ENCODE peak calls at places on chromosomes 6 and 20, in five cellular contexts. One of them, this sample, is unnamed. For H3K36me3 and H3K4me1, the result is how much of the 10 kb centered on the place peaks cover.

GRCh38 chr6:35586542-35586941 is 73.8 kb upstream of the TULP1 start:
- DNase-seq in cardiac muscle cell: no peak
- DNase-seq in psoas muscle: no peak
- DNase-seq in left ventricle myocardium inferior: no peak
- DNase-seq in adrenal gland: no peak
- DNase-seq in this sample: no peak

GRCh38 chr20:31845300-31845863 is at the start of gene FOXS1:
- DNase-seq in cardiac muscle cell: peak
- DNase-seq in left ventricle myocardium inferior: peak
- DNase-seq in adrenal gland: no peak
- DNase-seq in psoas muscle: peak
- DNase-seq in this sample: peak

GRCh38 chr20:5127204-5127858 is 523 bp downstream of the CDS2 start:
- DNase-seq in psoas muscle: peak
- DNase-seq in adrenal gland: peak
- DNase-seq in left ventricle myocardium inferior: peak
- DNase-seq in cardiac muscle cell: peak
- DNase-seq in this sample: peak

GRCh38 chr6:31831350-31832215 is 4.0 kb downstream of the HSPA1B start:
- DNase-seq in cardiac muscle cell: no peak
- DNase-seq in psoas muscle: no peak
- DNase-seq in left ventricle myocardium inferior: no peak
- DNase-seq in adrenal gland: no peak
- DNase-seq in this sample: no peak

GRCh38 chr6:143236151-143236788 is 175.6 kb downstream of the AIG1 start:
- DNase-seq in left ventricle myocardium inferior: no peak
- DNase-seq in cardiac muscle cell: no peak
- DNase-seq in adrenal gland: peak
- DNase-seq in psoas muscle: peak
- DNase-seq in this sample: peak

GRCh38 chr6:159899994-159900745 is 9.4 kb downstream of the MAS1 start:
- DNase-seq in adrenal gland: no peak
- DNase-seq in left ventricle myocardium inferior: no peak
- DNase-seq in psoas muscle: no peak
- DNase-seq in cardiac muscle cell: peak
- DNase-seq in this sample: peak

GRCh38 chr20:17513956-17514355 is 17.2 kb downstream of the BFSP1 start:
- DNase-seq in psoas muscle: no peak
- DNase-seq in adrenal gland: no peak
- DNase-seq in left ventricle myocardium inferior: no peak
- DNase-seq in cardiac muscle cell: no peak
- DNase-seq in this sample: no peak

GRCh38 chr6:30489081-30490030 is at the start of gene HLA-E:
- DNase-seq in cardiac muscle cell: peak
- DNase-seq in psoas muscle: peak
- DNase-seq in left ventricle myocardium inferior: peak
- DNase-seq in adrenal gland: peak
- DNase-seq in this sample: peak

GRCh38 chr6:82298012-82298411 is 50.5 kb upstream of the IBTK start:
- DNase-seq in adrenal gland: no peak
- DNase-seq in cardiac muscle cell: no peak
- DNase-seq in psoas muscle: no peak
- DNase-seq in left ventricle myocardium inferior: no peak
- DNase-seq in this sample: no peak

GRCh38 chr6:15033850-15034203 is 212.0 kb upstream of the JARID2 start:
- DNase-seq in cardiac muscle cell: no peak
- DNase-seq in adrenal gland: no peak
- DNase-seq in psoas muscle: no peak
- DNase-seq in left ventricle myocardium inferior: no peak
- DNase-seq in this sample: no peak

GRCh38 chr6:153130515-153131036 is 506 bp downstream of the RGS17 start:
- DNase-seq in left ventricle myocardium inferior: no peak
- DNase-seq in psoas muscle: no peak
- DNase-seq in adrenal gland: no peak
- DNase-seq in cardiac muscle cell: no peak
- DNase-seq in this sample: no peak

GRCh38 chr20:38700926-38701325 is 23.4 kb upstream of the SLC32A1 start:
- DNase-seq in psoas muscle: no peak
- DNase-seq in cardiac muscle cell: no peak
- DNase-seq in adrenal gland: no peak
- DNase-seq in left ventricle myocardium inferior: no peak
- DNase-seq in this sample: no peak
- H3K36me3 ChIP-seq in psoas muscle: under half
- H3K36me3 ChIP-seq in cardiac muscle cell: under half
- H3K36me3 ChIP-seq in adrenal gland: under half
- H3K36me3 ChIP-seq in left ventricle myocardium inferior: under half
- H3K36me3 ChIP-seq in this sample: under half

DNA sequence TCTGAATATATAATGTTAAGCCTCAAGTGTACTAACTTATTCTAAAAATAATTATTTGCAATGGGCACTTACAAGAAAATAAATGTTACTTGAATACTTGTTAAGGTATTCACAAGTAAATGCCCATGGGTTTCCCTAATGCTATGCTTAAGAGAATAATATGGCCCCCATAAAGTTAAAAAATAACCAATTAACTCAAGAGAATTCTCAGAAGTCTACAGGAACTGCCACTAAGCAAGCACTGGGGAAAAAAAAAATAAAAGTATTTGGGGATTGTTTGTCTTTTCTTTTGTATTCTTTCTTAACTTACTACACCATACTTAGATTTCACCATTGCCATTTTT is 44.8 kb downstream of the DCDC2 start:
- DNase-seq in adrenal gland: no peak
- DNase-seq in psoas muscle: no peak
- DNase-seq in left ventricle myocardium inferior: no peak
- DNase-seq in cardiac muscle cell: no peak
- DNase-seq in this sample: no peak
- H3K4me1 ChIP-seq in adrenal gland: under half
- H3K4me1 ChIP-seq in psoas muscle: under half
- H3K4me1 ChIP-seq in left ventricle myocardium inferior: under half
- H3K4me1 ChIP-seq in cardiac muscle cell: under half
- H3K4me1 ChIP-seq in this sample: under half

GRCh38 chr20:51470907-51471411 is 71.6 kb downstream of the NFATC2 start:
- DNase-seq in psoas muscle: no peak
- DNase-seq in left ventricle myocardium inferior: no peak
- DNase-seq in cardiac muscle cell: no peak
- DNase-seq in adrenal gland: no peak
- DNase-seq in this sample: no peak

GRCh38 chr20:51469578-51470520 is 72.7 kb downstream of the NFATC2 start:
- DNase-seq in cardiac muscle cell: no peak
- DNase-seq in adrenal gland: no peak
- DNase-seq in left ventricle myocardium inferior: no peak
- DNase-seq in psoas muscle: no peak
- DNase-seq in this sample: no peak

GRCh38 chr20:51473771-51474170 is 68.7 kb downstream of the NFATC2 start:
- DNase-seq in cardiac muscle cell: no peak
- DNase-seq in psoas muscle: no peak
- DNase-seq in left ventricle myocardium inferior: no peak
- DNase-seq in adrenal gland: no peak
- DNase-seq in this sample: no peak

GRCh38 chr20:51470521-51470875 is 72.0 kb downstream of the NFATC2 start:
- DNase-seq in psoas muscle: no peak
- DNase-seq in left ventricle myocardium inferior: no peak
- DNase-seq in cardiac muscle cell: no peak
- DNase-seq in adrenal gland: no peak
- DNase-seq in this sample: no peak

DNA sequence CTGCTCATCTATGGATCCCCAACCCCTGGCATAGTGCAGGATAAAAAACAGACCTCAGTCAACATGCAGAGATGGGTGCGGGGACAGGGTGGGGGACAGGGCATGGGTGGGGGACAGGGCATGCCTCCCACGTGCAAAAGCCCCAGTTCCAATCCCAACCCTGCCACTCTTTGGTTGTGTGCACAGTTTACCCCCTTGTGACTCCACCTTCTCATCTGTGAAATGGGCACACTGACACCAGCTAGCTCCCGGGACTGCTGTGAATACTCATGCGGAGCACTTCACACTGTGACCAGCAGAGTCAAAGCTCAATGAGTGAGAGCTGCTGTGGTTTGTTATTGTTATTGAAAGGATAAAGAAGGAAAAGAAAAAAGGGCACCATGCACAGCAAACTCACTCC is 69.3 kb downstream of the NFATC2 start:
- DNase-seq in cardiac muscle cell: no peak
- DNase-seq in left ventricle myocardium inferior: no peak
- DNase-seq in psoas muscle: no peak
- DNase-seq in adrenal gland: no peak
- DNase-seq in this sample: no peak
- H3K36me3 ChIP-seq in cardiac muscle cell: under half
- H3K36me3 ChIP-seq in left ventricle myocardium inferior: under half
- H3K36me3 ChIP-seq in psoas muscle: under half
- H3K36me3 ChIP-seq in adrenal gland: under half
- H3K36me3 ChIP-seq in this sample: under half

GRCh38 chr6:139376604-139377218 is 2.3 kb upstream of the CITED2 start:
- DNase-seq in cardiac muscle cell: peak
- DNase-seq in adrenal gland: peak
- DNase-seq in psoas muscle: peak
- DNase-seq in left ventricle myocardium inferior: no peak
- DNase-seq in this sample: no peak
- H3K4me1 ChIP-seq in cardiac muscle cell: under half
- H3K4me1 ChIP-seq in adrenal gland: under half
- H3K4me1 ChIP-seq in psoas muscle: under half
- H3K4me1 ChIP-seq in left ventricle myocardium inferior: under half
- H3K4me1 ChIP-seq in this sample: under half

DNA sequence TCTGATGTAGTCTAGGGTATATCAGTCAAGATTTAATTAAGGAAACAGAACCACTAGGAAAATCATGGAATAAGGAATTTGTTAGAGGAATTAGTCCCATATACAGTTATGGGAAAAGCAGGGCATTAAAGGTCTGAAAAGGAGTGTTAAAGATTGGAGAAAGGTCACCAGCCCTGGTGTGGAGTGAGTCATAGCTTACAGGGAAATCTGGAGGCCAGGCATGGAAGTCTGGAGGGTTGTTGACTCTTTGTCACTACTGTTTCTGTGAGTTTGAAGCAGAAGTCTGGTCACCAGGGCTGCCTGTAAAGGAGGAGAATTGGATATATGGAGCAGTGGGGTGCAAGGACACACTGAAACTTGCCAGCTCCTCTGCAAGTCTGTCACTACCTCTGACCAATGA is 28.6 kb downstream of the CDC5L start:
- DNase-seq in adrenal gland: peak
- DNase-seq in left ventricle myocardium inferior: no peak
- DNase-seq in cardiac muscle cell: peak
- DNase-seq in psoas muscle: no peak
- DNase-seq in this sample: no peak
- H3K36me3 ChIP-seq in adrenal gland: under half
- H3K36me3 ChIP-seq in left ventricle myocardium inferior: half or more
- H3K36me3 ChIP-seq in cardiac muscle cell: under half
- H3K36me3 ChIP-seq in psoas muscle: under half
- H3K36me3 ChIP-seq in this sample: half or more

DNA sequence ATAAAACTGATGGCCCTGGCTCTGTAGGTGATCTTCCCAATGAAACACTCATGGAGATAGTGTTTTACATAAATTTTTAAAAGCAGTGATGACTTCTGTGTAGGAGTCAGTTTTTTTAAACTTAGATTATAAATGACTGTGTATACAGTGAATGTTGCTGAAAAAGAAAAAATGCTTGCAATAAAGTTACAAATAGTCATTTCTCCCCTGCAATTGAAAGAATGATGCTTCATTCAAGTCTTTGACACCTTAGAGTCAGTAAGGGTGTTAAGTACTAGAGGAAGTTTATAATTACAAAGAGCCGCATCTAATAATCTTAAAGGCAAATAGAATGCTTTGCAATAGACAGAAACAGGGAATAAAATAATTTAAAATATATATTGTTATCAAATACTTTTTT is 27.6 kb downstream of the ZNF292 start:
- DNase-seq in psoas muscle: no peak
- DNase-seq in adrenal gland: no peak
- DNase-seq in cardiac muscle cell: no peak
- DNase-seq in left ventricle myocardium inferior: no peak
- DNase-seq in this sample: no peak
- H3K4me1 ChIP-seq in psoas muscle: under half
- H3K4me1 ChIP-seq in adrenal gland: under half
- H3K4me1 ChIP-seq in cardiac muscle cell: under half
- H3K4me1 ChIP-seq in left ventricle myocardium inferior: under half
- H3K4me1 ChIP-seq in this sample: under half

This sample was measured in SJCRH30.